ENCODE peak calls at places on chromosomes 7 and 10, in eight cellular contexts. One of them, this sample, is unnamed.

GRCh38 chr7:120473352-120473751 is 200.4 kb downstream of the KCND2 start:
- DNase-seq in breast epithelium: no peak
- DNase-seq in sigmoid colon: no peak
- DNase-seq in H1: no peak
- DNase-seq in spleen: no peak
- DNase-seq in GM23338: no peak
- DNase-seq in prostate gland: no peak
- DNase-seq in GM12891: no peak
- DNase-seq in this sample: no peak

GRCh38 chr10:44908071-44908709 is 2.9 kb upstream of the TMEM72 start:
- DNase-seq in prostate gland: no peak
- DNase-seq in breast epithelium: no peak
- DNase-seq in GM12891: no peak
- DNase-seq in sigmoid colon: no peak
- DNase-seq in H1: peak; percentile 53
- DNase-seq in GM23338: peak; percentile 54
- DNase-seq in spleen: no peak
- DNase-seq in this sample: no peak

GRCh38 chr7:7870590-7870989 is 98.0 kb upstream of the GLCCI1 start:
- DNase-seq in GM12891: no peak
- DNase-seq in H1: no peak
- DNase-seq in breast epithelium: no peak
- DNase-seq in prostate gland: no peak
- DNase-seq in sigmoid colon: no peak
- DNase-seq in spleen: no peak
- DNase-seq in GM23338: no peak
- DNase-seq in this sample: no peak

GRCh38 chr7:506921-507622 is 12.6 kb downstream of the PDGFA start:
- DNase-seq in GM23338: no peak
- DNase-seq in sigmoid colon: peak; percentile 61
- DNase-seq in breast epithelium: no peak
- DNase-seq in H1: no peak
- DNase-seq in prostate gland: no peak
- DNase-seq in spleen: peak; percentile 67
- DNase-seq in GM12891: no peak
- DNase-seq in this sample: no peak

GRCh38 chr7:155862088-155862487 is 49.8 kb upstream of the SHH start:
- DNase-seq in breast epithelium: no peak
- DNase-seq in sigmoid colon: no peak
- DNase-seq in prostate gland: no peak
- DNase-seq in spleen: no peak
- DNase-seq in GM23338: no peak
- DNase-seq in GM12891: no peak
- DNase-seq in H1: no peak
- DNase-seq in this sample: no peak

GRCh38 chr7:94655562-94655883 is 410 bp downstream of the SGCE start:
- DNase-seq in prostate gland: no peak
- DNase-seq in H1: no peak
- DNase-seq in GM12891: no peak
- DNase-seq in sigmoid colon: peak; percentile 66
- DNase-seq in spleen: no peak
- DNase-seq in breast epithelium: no peak
- DNase-seq in GM23338: peak; percentile 64
- DNase-seq in this sample: no peak

GRCh38 chr7:39609084-39609461 is 14.3 kb upstream of the RALA start:
- DNase-seq in H1: no peak
- DNase-seq in GM12891: no peak
- DNase-seq in GM23338: no peak
- DNase-seq in prostate gland: no peak
- DNase-seq in breast epithelium: no peak
- DNase-seq in sigmoid colon: no peak
- DNase-seq in spleen: no peak
- DNase-seq in this sample: no peak

GRCh38 chr7:149855368-149856305 is 17.5 kb downstream of the ZNF862 start:
- DNase-seq in prostate gland: no peak
- DNase-seq in GM12891: no peak
- DNase-seq in spleen: no peak
- DNase-seq in H1: no peak
- DNase-seq in breast epithelium: peak; percentile 55
- DNase-seq in GM23338: peak; percentile 82
- DNase-seq in sigmoid colon: peak; percentile 46
- DNase-seq in this sample: no peak

GRCh38 chr10:61042533-61042932 is 98.5 kb upstream of the RHOBTB1 start:
- DNase-seq in sigmoid colon: no peak
- DNase-seq in H1: no peak
- DNase-seq in GM23338: no peak
- DNase-seq in GM12891: no peak
- DNase-seq in prostate gland: no peak
- DNase-seq in breast epithelium: no peak
- DNase-seq in spleen: no peak
- DNase-seq in this sample: no peak

GRCh38 chr7:114645451-114645850 is 230.8 kb downstream of the FOXP2 start:
- DNase-seq in GM12891: no peak
- DNase-seq in breast epithelium: no peak
- DNase-seq in spleen: no peak
- DNase-seq in H1: no peak
- DNase-seq in GM23338: no peak
- DNase-seq in prostate gland: no peak
- DNase-seq in sigmoid colon: no peak
- DNase-seq in this sample: no peak
- TF ChIP-seq POLR2AphosphoS5 in GM12891: no peak
- TF ChIP-seq POLR2AphosphoS5 in breast epithelium: no peak
- TF ChIP-seq POLR2AphosphoS5 in spleen: no peak
- TF ChIP-seq POLR2AphosphoS5 in H1: no peak
- TF ChIP-seq POLR2AphosphoS5 in GM23338: no peak
- TF ChIP-seq POLR2AphosphoS5 in prostate gland: no peak
- TF ChIP-seq POLR2AphosphoS5 in sigmoid colon: no peak
- TF ChIP-seq POLR2AphosphoS5 in this sample: no peak

GRCh38 chr7:2527505-2528464 is 8.2 kb downstream of the LFNG start:
- DNase-seq in breast epithelium: no peak
- DNase-seq in GM23338: no peak
- DNase-seq in spleen: peak; percentile 80
- DNase-seq in prostate gland: peak; percentile 69
- DNase-seq in sigmoid colon: no peak
- DNase-seq in H1: no peak
- DNase-seq in GM12891: no peak
- DNase-seq in this sample: no peak

GRCh38 chr7:2530076-2530967 is 10.7 kb downstream of the LFNG start:
- DNase-seq in breast epithelium: no peak
- DNase-seq in sigmoid colon: no peak
- DNase-seq in GM12891: no peak
- DNase-seq in spleen: peak; percentile 95
- DNase-seq in GM23338: no peak
- DNase-seq in H1: no peak
- DNase-seq in prostate gland: no peak
- DNase-seq in this sample: peak; percentile 39

GRCh38 chr7:2528481-2529095 is 9.0 kb downstream of the LFNG start:
- DNase-seq in breast epithelium: no peak
- DNase-seq in GM23338: peak; percentile 1
- DNase-seq in H1: no peak
- DNase-seq in spleen: peak; percentile 86
- DNase-seq in GM12891: no peak
- DNase-seq in prostate gland: no peak
- DNase-seq in sigmoid colon: no peak
- DNase-seq in this sample: no peak

GRCh38 chr7:2526659-2527504 is 7.3 kb downstream of the LFNG start:
- DNase-seq in GM23338: no peak
- DNase-seq in spleen: peak; percentile 78
- DNase-seq in H1: no peak
- DNase-seq in GM12891: no peak
- DNase-seq in sigmoid colon: no peak
- DNase-seq in breast epithelium: no peak
- DNase-seq in prostate gland: no peak
- DNase-seq in this sample: no peak

GRCh38 chr7:2529161-2530075 is 9.8 kb downstream of the LFNG start:
- DNase-seq in H1: no peak
- DNase-seq in GM12891: no peak
- DNase-seq in prostate gland: no peak
- DNase-seq in GM23338: peak; percentile 0
- DNase-seq in breast epithelium: no peak
- DNase-seq in sigmoid colon: peak; percentile 88
- DNase-seq in spleen: peak; percentile 98
- DNase-seq in this sample: no peak
- TF ChIP-seq POLR2AphosphoS5 in H1: no peak
- TF ChIP-seq POLR2AphosphoS5 in GM12891: no peak
- TF ChIP-seq POLR2AphosphoS5 in prostate gland: no peak
- TF ChIP-seq POLR2AphosphoS5 in GM23338: no peak
- TF ChIP-seq POLR2AphosphoS5 in breast epithelium: no peak
- TF ChIP-seq POLR2AphosphoS5 in sigmoid colon: no peak
- TF ChIP-seq POLR2AphosphoS5 in spleen: peak; percentile 77
- TF ChIP-seq POLR2AphosphoS5 in this sample: no peak

GRCh38 chr10:79406683-79407396 is 38.6 kb downstream of the ZCCHC24 start:
- DNase-seq in breast epithelium: no peak
- DNase-seq in sigmoid colon: peak; percentile 74
- DNase-seq in H1: no peak
- DNase-seq in prostate gland: no peak
- DNase-seq in GM12891: no peak
- DNase-seq in GM23338: no peak
- DNase-seq in spleen: peak; percentile 54
- DNase-seq in this sample: no peak

GRCh38 chr10:79409038-79410035 is 36.1 kb downstream of the ZCCHC24 start:
- DNase-seq in spleen: peak; percentile 73
- DNase-seq in H1: no peak
- DNase-seq in prostate gland: no peak
- DNase-seq in GM12891: no peak
- DNase-seq in GM23338: no peak
- DNase-seq in breast epithelium: no peak
- DNase-seq in sigmoid colon: peak; percentile 82
- DNase-seq in this sample: no peak

GRCh38 chr10:79407397-79407796 is 38.0 kb downstream of the ZCCHC24 start:
- DNase-seq in prostate gland: no peak
- DNase-seq in GM12891: no peak
- DNase-seq in H1: no peak
- DNase-seq in breast epithelium: no peak
- DNase-seq in spleen: peak; percentile 70
- DNase-seq in GM23338: no peak
- DNase-seq in sigmoid colon: no peak
- DNase-seq in this sample: no peak

GRCh38 chr10:79405995-79406515 is 39.4 kb downstream of the ZCCHC24 start:
- DNase-seq in breast epithelium: no peak
- DNase-seq in GM23338: no peak
- DNase-seq in prostate gland: no peak
- DNase-seq in spleen: no peak
- DNase-seq in H1: no peak
- DNase-seq in sigmoid colon: no peak
- DNase-seq in GM12891: no peak
- DNase-seq in this sample: no peak

DNA sequence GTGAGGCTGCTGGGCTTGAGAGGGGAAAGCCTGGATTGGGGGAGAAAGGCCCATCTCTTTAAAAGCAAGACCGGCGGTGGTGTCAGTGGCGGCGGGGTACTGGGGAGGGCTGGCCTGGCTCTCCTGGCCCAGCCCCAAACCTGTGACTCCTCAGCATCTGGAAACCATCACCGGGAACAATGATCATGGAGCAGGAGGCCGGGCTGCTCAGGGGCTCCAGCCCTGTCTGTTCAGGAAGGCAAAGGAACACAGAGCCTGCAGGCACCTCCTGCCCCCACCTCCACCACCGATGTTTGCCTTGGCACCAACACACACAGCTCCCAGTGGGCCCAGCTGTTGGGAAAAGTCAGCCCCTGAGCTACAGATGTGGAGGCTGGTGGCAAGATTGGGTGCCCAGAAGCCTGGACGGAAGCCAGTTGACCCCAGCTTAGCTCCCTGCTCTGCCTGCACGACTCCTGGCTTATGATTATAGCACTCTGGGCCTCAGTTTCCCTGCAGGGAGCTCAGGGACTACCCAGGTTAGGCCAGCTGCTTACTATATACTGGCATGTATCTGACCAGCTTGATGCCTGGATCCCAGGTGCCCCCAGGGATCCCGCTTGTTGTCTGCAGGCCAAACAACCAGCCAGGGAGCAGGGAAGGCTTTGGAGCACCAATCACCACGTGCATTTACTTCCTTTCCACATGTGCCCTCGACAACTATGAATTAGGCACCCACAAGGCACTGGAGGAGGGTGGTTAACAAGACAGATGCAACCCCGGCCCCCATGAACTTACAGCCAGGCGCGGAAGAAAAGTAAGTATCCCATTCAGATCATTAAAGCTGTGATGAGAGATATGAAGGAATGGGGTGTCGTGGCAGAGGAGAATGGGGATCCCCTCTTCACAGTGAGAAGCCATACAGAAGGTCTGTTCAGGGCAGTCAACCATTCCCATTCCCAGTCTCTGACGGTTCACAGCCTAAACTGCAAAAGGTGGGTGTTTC is 37.3 kb downstream of the ZCCHC24 start:
- DNase-seq in prostate gland: no peak
- DNase-seq in GM23338: no peak
- DNase-seq in sigmoid colon: peak; percentile 95
- DNase-seq in breast epithelium: no peak
- DNase-seq in spleen: peak; percentile 56
- DNase-seq in H1: no peak
- DNase-seq in GM12891: no peak
- DNase-seq in this sample: no peak
- TF ChIP-seq POLR2AphosphoS5 in prostate gland: peak; percentile 32
- TF ChIP-seq POLR2AphosphoS5 in GM23338: no peak
- TF ChIP-seq POLR2AphosphoS5 in sigmoid colon: peak; percentile 79
- TF ChIP-seq POLR2AphosphoS5 in breast epithelium: peak; percentile 44
- TF ChIP-seq POLR2AphosphoS5 in spleen: no peak
- TF ChIP-seq POLR2AphosphoS5 in H1: no peak
- TF ChIP-seq POLR2AphosphoS5 in GM12891: no peak
- TF ChIP-seq POLR2AphosphoS5 in this sample: no peak

GRCh38 chr10:80619036-80619435 is 81.3 kb downstream of the SH2D4B start:
- DNase-seq in sigmoid colon: no peak
- DNase-seq in prostate gland: no peak
- DNase-seq in GM23338: no peak
- DNase-seq in breast epithelium: no peak
- DNase-seq in spleen: no peak
- DNase-seq in GM12891: no peak
- DNase-seq in H1: no peak
- DNase-seq in this sample: no peak

GRCh38 chr10:80613466-80613865 is 75.8 kb downstream of the SH2D4B start:
- DNase-seq in spleen: no peak
- DNase-seq in GM12891: no peak
- DNase-seq in H1: no peak
- DNase-seq in sigmoid colon: no peak
- DNase-seq in breast epithelium: no peak
- DNase-seq in GM23338: no peak
- DNase-seq in prostate gland: peak; percentile 30
- DNase-seq in this sample: no peak

GRCh38 chr10:80622153-80622552 is 84.5 kb downstream of the SH2D4B start:
- DNase-seq in sigmoid colon: no peak
- DNase-seq in prostate gland: no peak
- DNase-seq in GM12891: no peak
- DNase-seq in GM23338: no peak
- DNase-seq in H1: no peak
- DNase-seq in breast epithelium: no peak
- DNase-seq in spleen: no peak
- DNase-seq in this sample: no peak

GRCh38 chr10:80614576-80615416 is 77.1 kb downstream of the SH2D4B start:
- DNase-seq in H1: no peak
- DNase-seq in breast epithelium: no peak
- DNase-seq in spleen: no peak
- DNase-seq in GM12891: no peak
- DNase-seq in GM23338: no peak
- DNase-seq in sigmoid colon: no peak
- DNase-seq in prostate gland: no peak
- DNase-seq in this sample: no peak

DNA sequence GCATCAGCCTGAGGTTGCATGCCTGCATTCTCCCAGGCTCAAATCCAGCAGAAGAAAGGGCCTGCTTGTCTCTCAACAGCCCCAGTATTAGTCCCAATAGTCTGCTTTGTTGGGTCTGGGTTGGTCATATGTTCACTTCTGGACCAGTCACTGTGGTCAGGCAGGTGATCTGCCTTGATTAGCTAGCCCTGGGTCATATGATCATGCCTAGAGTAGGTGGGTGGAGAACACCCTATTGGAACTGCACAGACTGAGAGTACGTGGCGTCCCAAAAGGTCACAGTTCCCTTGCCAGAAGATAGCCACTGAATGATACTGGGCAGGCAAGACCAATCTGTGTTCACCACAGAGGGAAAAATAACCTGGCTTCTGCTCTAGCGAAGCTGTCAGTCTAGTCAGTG is 80.1 kb downstream of the SH2D4B start:
- DNase-seq in breast epithelium: no peak
- DNase-seq in spleen: no peak
- DNase-seq in GM12891: no peak
- DNase-seq in H1: no peak
- DNase-seq in sigmoid colon: no peak
- DNase-seq in prostate gland: no peak
- DNase-seq in GM23338: no peak
- DNase-seq in this sample: no peak
- TF ChIP-seq POLR2AphosphoS5 in breast epithelium: no peak
- TF ChIP-seq POLR2AphosphoS5 in spleen: no peak
- TF ChIP-seq POLR2AphosphoS5 in GM12891: no peak
- TF ChIP-seq POLR2AphosphoS5 in H1: no peak
- TF ChIP-seq POLR2AphosphoS5 in sigmoid colon: no peak
- TF ChIP-seq POLR2AphosphoS5 in prostate gland: no peak
- TF ChIP-seq POLR2AphosphoS5 in GM23338: no peak
- TF ChIP-seq POLR2AphosphoS5 in this sample: no peak